ENCODE peak calls at places on chromosomes 7 and 10, in eight cellular contexts. Z, O, A, P, E, U, F and H are unnamed samples.
A peak's percentile ranks its signal among the peaks of the same experiment; 100 is the strongest.

GRCh38 chr7:149524399-149524798 is 26.8 kb upstream of the ZNF746 start:
- DNase-seq in F (no peak), Z (no peak), O (no peak), P (no peak), E (no peak), U (peak; percentile 93), A (peak; percentile 12), H (no peak)

GRCh38 chr7:74183653-74184450 is 9.7 kb downstream of the EIF4H start:
- DNase-seq in Z (no peak), A (no peak), U (no peak), E (no peak), P (no peak), F (no peak), O (no peak), H (no peak)

GRCh38 chr10:118139321-118139720 is 92.6 kb upstream of the RAB11FIP2 start:
- DNase-seq in A (peak; percentile 0), Z (no peak), P (no peak), F (peak; percentile 14), E (no peak), O (no peak), U (peak; percentile 56), H (no peak)

GRCh38 chr10:132306951-132307751 is 599 bp downstream of the STK32C start:
- DNase-seq in U (peak; percentile 16), P (no peak), Z (peak; percentile 80), A (no peak), F (no peak), E (peak; percentile 74), O (peak; percentile 91), H (peak; percentile 74)

GRCh38 chr10:35639021-35639521 is 3.0 kb downstream of the FZD8 start:
- DNase-seq in F (no peak), P (no peak), Z (no peak), A (no peak), E (no peak), U (no peak), O (peak; percentile 75), H (no peak)

GRCh38 chr10:132700168-132701098 is 85.5 kb downstream of the NKX6-2 start:
- DNase-seq in P (no peak), U (no peak), Z (peak; percentile 43), E (peak; percentile 75), O (peak; percentile 74), A (peak; percentile 72), F (no peak), H (no peak)

GRCh38 chr10:71921319-71922027 is 42.7 kb upstream of the CHST3 start:
- DNase-seq in F (no peak), A (no peak), E (peak; percentile 83), P (no peak), O (no peak), U (no peak), Z (no peak), H (no peak)

GRCh38 chr10:133000648-133001047 is 58.3 kb upstream of the CFAP46 start:
- DNase-seq in F (no peak), P (no peak), E (no peak), U (no peak), A (no peak), O (no peak), Z (no peak), H (no peak)

GRCh38 chr7:123828805-123829204 is 16.2 kb upstream of the HYAL4 start:
- DNase-seq in O (no peak), U (no peak), F (no peak), A (no peak), E (no peak), P (no peak), Z (no peak), H (no peak)

GRCh38 chr10:43702213-43702935 is 53.7 kb upstream of the ZNF32 start:
- DNase-seq in U (no peak), P (no peak), F (no peak), E (no peak), A (no peak), O (peak; percentile 64), Z (no peak), H (no peak)

GRCh38 chr7:17302575-17303142 is 4.2 kb downstream of the AHR start:
- DNase-seq in U (peak; percentile 75), P (no peak), O (no peak), F (no peak), A (peak; percentile 45), Z (no peak), E (no peak), H (no peak)

GRCh38 chr7:17298840-17299476 is 506 bp downstream of the AHR start:
- DNase-seq in Z (peak; percentile 79), E (peak; percentile 79), A (no peak), O (peak; percentile 92), F (no peak), U (no peak), P (no peak), H (no peak)

GRCh38 chr7:17299477-17299991 is 1.1 kb downstream of the AHR start:
- DNase-seq in O (no peak), U (peak; percentile 42), P (no peak), F (no peak), Z (no peak), A (peak; percentile 50), E (no peak), H (no peak)

GRCh38 chr7:17300012-17300411 is 1.6 kb downstream of the AHR start:
- DNase-seq in P (no peak), F (no peak), O (no peak), U (peak; percentile 18), E (no peak), Z (no peak), A (no peak), H (no peak)

DNA sequence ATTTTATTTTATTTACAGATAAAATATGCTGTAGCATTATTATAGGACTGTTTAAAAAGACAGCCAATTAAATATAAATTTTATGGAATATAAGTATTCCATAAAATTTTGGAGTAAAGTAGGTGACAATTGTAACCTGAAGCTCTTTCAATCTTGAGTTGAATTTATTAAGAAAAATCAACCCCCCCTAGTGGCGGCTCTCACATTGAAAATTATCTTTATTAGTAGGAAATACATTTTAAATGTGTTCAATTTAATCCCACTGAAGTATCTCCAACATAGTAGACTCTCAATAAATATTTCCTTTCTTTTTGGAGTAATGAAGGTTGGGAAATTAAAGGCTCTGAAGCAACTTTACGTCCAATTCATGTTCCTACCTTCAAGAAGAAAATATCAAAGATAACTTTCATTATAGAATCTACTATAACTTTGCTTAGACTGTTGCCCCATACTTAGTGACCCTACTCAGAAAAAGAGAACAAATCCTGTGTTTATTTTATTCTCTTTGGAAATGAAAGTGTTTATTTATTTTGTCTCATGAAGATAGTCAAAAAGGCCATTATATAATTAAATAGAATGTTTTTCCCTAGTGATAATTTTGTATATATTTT is 3.1 kb downstream of the AHR start:
- DNase-seq in U (peak; percentile 58), E (no peak), Z (no peak), F (no peak), O (no peak), P (no peak), A (peak; percentile 76), H (no peak)
- H3K4me3 ChIP-seq in U (peak overlapping the region; percentile 97), E (peak overlapping the region; percentile 99), Z (peak overlapping the region; percentile 90), F (peak overlapping the region; percentile 96), O (peak overlapping the region; percentile 64), P (peak overlapping the region; percentile 92), A (peak overlapping the region; percentile 84), H (no peak overlapping the region)

GRCh38 chr7:151128144-151128543 is 39.4 kb downstream of the GBX1 start:
- DNase-seq in P (no peak), F (no peak), U (no peak), A (no peak), E (no peak), O (no peak), Z (no peak), H (no peak)

GRCh38 chr7:151130741-151131157 is 36.7 kb downstream of the GBX1 start:
- DNase-seq in P (no peak), F (no peak), A (no peak), O (no peak), U (no peak), E (no peak), Z (peak; percentile 38), H (no peak)

GRCh38 chr7:151129882-151130591 is 37.5 kb downstream of the GBX1 start:
- DNase-seq in A (no peak), F (no peak), O (no peak), Z (no peak), U (no peak), E (no peak), P (no peak), H (no peak)

GRCh38 chr7:151129141-151129835 is 38.2 kb downstream of the GBX1 start:
- DNase-seq in P (no peak), A (no peak), E (no peak), Z (no peak), O (no peak), U (no peak), F (no peak), H (no peak)

DNA sequence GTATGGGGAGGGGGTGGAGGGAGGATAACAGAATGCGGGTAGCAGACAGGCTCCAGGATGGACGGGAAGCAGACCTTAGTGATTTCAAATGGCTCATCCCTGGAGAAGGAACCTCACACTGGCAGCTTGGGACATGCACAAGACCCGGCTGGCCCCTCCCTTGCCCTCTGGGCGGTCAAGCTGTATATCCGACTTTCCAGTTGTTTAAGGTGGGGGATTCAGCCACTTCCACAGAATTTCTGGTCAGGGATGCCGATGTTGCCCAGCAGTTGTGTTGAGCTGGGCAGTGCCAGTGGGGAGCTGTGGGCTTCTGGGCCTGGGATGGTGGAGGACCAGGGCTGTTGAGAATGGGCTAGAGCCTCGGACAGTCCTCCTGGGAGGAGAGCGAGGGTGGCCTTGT is 38.8 kb downstream of the GBX1 start:
- DNase-seq in P (no peak), F (no peak), Z (no peak), U (no peak), O (no peak), E (no peak), A (no peak), H (no peak)
- TF ChIP-seq CTCF in P (no peak), F (no peak), Z (no peak), U (no peak), O (no peak), E (no peak), A (no peak), H (no peak)

GRCh38 chr10:22681301-22681700 is 33.1 kb downstream of the PIP4K2A start:
- DNase-seq in A (no peak), Z (no peak), U (no peak), P (no peak), F (no peak), E (no peak), O (no peak), H (no peak)

GRCh38 chr10:22683995-22684305 is 30.4 kb downstream of the PIP4K2A start:
- DNase-seq in P (no peak), E (no peak), A (no peak), F (no peak), U (no peak), O (no peak), Z (no peak), H (no peak)

GRCh38 chr10:22681783-22682183 is 32.6 kb downstream of the PIP4K2A start:
- DNase-seq in Z (no peak), O (no peak), P (peak; percentile 52), U (peak; percentile 85), A (peak; percentile 88), F (peak; percentile 38), E (no peak), H (peak; percentile 50)

GRCh38 chr10:22684707-22685106 is 29.7 kb downstream of the PIP4K2A start:
- DNase-seq in U (no peak), O (no peak), Z (no peak), P (no peak), F (no peak), E (no peak), A (no peak), H (no peak)

GRCh38 chr10:22682237-22683192 is 31.9 kb downstream of the PIP4K2A start:
- DNase-seq in O (no peak), U (peak; percentile 84), Z (peak; percentile 47), E (no peak), A (peak; percentile 73), P (peak; percentile 67), F (peak; percentile 41), H (no peak)
- H3K4me3 ChIP-seq in O (no peak overlapping the region), U (no peak overlapping the region), Z (no peak overlapping the region), E (no peak overlapping the region), A (no peak overlapping the region), P (no peak overlapping the region), F (no peak overlapping the region), H (no peak overlapping the region)

GRCh38 chr10:123868058-123868995 is 23.3 kb downstream of the CPXM2 start:
- DNase-seq in Z (no peak), O (no peak), F (no peak), U (peak; percentile 63), P (no peak), E (no peak), A (no peak), H (no peak)
- TF ChIP-seq CTCF in Z (no peak), O (no peak), F (no peak), U (no peak), P (no peak), E (no peak), A (no peak), H (no peak)